ENCODE peak calls at places on chromosomes 2 and 18, in eight cellular contexts. S is sigmoid colon; K is CD4-positive, alpha-beta memory T cell; I is stomach; B is fibroblast of lung; J is right lobe of liver; H is OCI-LY7; W is MM.1S. M is an unnamed sample.
A peak's percentile ranks its signal among the peaks of the same experiment; 100 is the strongest.

GRCh38 chr2:10513201-10513600 is 65.1 kb upstream of the ODC1 start:
- DNase-seq in S (no peak), K (no peak), I (no peak), B (no peak), J (no peak), H (no peak), W (no peak), M (no peak)

GRCh38 chr2:210752532-210752931 is 196.1 kb downstream of the CPS1 start:
- DNase-seq in S (no peak), K (no peak), I (peak; percentile 51), B (no peak), J (no peak), H (no peak), W (no peak), M (no peak)

GRCh38 chr18:40347261-40347660 is 1607.8 kb upstream of the PIK3C3 start:
- DNase-seq in S (no peak), K (no peak), I (no peak), B (no peak), J (no peak), H (no peak), W (no peak), M (no peak)

GRCh38 chr2:112712903-112713584 is 7.8 kb upstream of the NT5DC4 start:
- DNase-seq in S (no peak), K (no peak), I (no peak), B (peak; percentile 54), J (no peak), H (no peak), W (no peak), M (no peak)

GRCh38 chr2:55168221-55169154 is 63.6 kb downstream of the CLHC1 start:
- DNase-seq in S (peak; percentile 85), K (peak; percentile 41), I (peak; percentile 56), B (peak; percentile 91), J (no peak), H (peak; percentile 72), W (peak; percentile 52), M (peak; percentile 42)

GRCh38 chr2:119307419-119308140 is 59.1 kb downstream of the C2orf76 start:
- DNase-seq in S (no peak), K (no peak), I (no peak), B (no peak), J (no peak), H (no peak), W (no peak), M (no peak)

GRCh38 chr2:11753886-11754704 is 7.7 kb downstream of the LPIN1 start:
- DNase-seq in S (no peak), K (peak; percentile 88), I (peak; percentile 43), B (peak; percentile 50), J (no peak), H (peak; percentile 63), W (peak; percentile 87), M (peak; percentile 52)

GRCh38 chr2:130841741-130842365 is 5.1 kb downstream of the ARHGEF4 start:
- DNase-seq in S (no peak), K (no peak), I (no peak), B (no peak), J (no peak), H (no peak), W (no peak), M (no peak)

GRCh38 chr2:240926516-240927389 is 20.6 kb downstream of the CROCC2 start:
- DNase-seq in S (peak; percentile 65), K (no peak), I (peak; percentile 25), B (peak; percentile 48), J (no peak), H (no peak), W (peak; percentile 16), M (no peak)

GRCh38 chr2:37387143-37387835 is 42.9 kb downstream of the QPCT start:
- DNase-seq in S (no peak), K (no peak), I (no peak), B (peak; percentile 39), J (no peak), H (no peak), W (no peak), M (no peak)

GRCh38 chr2:206784559-206785353 is 19.4 kb downstream of the FASTKD2 start:
- DNase-seq in S (no peak), K (no peak), I (no peak), B (no peak), J (no peak), H (no peak), W (no peak), M (no peak)

GRCh38 chr2:206792645-206793044 is 27.2 kb downstream of the FASTKD2 start:
- DNase-seq in S (no peak), K (no peak), I (no peak), B (no peak), J (no peak), H (no peak), W (no peak), M (no peak)

GRCh38 chr2:206790311-206790935 is 25.0 kb downstream of the FASTKD2 start:
- DNase-seq in S (no peak), K (no peak), I (no peak), B (no peak), J (no peak), H (no peak), W (no peak), M (no peak)
- H3K36me3 ChIP-seq in S (peaks cover 96% of the 10 kb centered on the region), K (peaks cover 52% of the 10 kb centered on the region), I (peaks cover 98% of the 10 kb centered on the region), B (peaks cover 6% of the 10 kb centered on the region), J (peaks cover 75% of the 10 kb centered on the region), H (peaks cover 84% of the 10 kb centered on the region), W (peaks cover 19% of the 10 kb centered on the region), M (peaks cover 80% of the 10 kb centered on the region)

DNA sequence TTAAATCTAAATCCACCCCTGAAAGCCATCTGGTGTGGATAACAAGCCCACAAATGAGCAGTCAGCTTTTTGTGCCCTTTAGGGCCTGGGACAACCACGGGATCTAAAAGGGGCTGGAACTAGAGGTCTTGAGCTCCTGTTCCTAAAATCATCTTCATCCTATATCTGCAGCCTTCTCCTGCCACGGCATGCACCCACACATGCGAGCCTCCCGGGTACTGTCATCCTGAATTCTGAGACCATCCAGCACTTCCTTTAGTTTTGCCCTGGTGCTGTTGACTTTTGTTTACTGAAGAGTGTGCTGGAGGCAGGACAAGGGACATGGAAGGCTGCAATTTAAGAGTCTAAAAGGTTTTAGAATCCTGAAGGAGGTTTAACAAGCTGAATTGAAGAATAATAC is 183.2 kb downstream of the FAM210A start:
- DNase-seq in S (no peak), K (no peak), I (no peak), B (no peak), J (no peak), H (no peak), W (no peak), M (no peak)
- H3K36me3 ChIP-seq in S (no peaks in the 10 kb centered on the region), K (no peaks in the 10 kb centered on the region), I (no peaks in the 10 kb centered on the region), B (no peaks in the 10 kb centered on the region), J (no peaks in the 10 kb centered on the region), H (no peaks in the 10 kb centered on the region), W (no peaks in the 10 kb centered on the region), M (peaks cover 21% of the 10 kb centered on the region)

DNA sequence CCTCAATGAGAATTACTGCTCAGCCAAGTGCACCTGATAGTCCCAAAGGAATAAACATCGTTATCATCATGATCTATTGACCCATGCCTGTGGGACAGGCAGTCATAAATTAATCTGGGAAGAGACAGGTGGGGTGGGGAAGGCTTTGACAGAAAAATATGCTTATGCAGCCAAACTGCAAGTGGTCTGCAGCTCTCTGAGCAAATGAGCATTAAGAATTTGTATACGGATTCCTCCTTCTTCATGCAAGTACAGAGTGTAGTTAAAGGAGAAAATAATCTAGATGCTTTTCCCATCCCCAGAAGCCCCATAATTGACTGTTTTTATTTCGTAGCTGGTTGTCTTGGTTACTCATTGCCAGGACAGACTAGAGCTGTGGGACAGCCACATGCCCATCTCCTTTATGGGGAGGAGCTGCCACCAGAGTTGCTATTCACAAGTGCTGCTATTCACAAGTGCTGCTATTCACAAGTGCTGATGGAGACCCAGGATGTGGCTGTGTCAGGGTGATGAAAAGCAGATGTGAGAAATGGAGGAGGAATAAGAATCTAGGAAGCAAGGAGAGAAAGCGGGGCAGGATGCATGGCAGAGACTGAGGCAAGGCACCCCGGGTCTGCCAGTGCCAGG is 91.2 kb downstream of the MAPRE2 start:
- DNase-seq in S (no peak), K (no peak), I (no peak), B (no peak), J (no peak), H (no peak), W (no peak), M (no peak)
- H3K36me3 ChIP-seq in S (peaks cover 28% of the 10 kb centered on the region), K (peaks cover 81% of the 10 kb centered on the region), I (peaks cover 96% of the 10 kb centered on the region), B (no peaks in the 10 kb centered on the region), J (peaks cover 34% of the 10 kb centered on the region), H (peaks cover 7% of the 10 kb centered on the region), W (no peaks in the 10 kb centered on the region), M (peaks cover 90% of the 10 kb centered on the region)

GRCh38 chr2:238449241-238449640 is 22.5 kb downstream of the ASB1 start:
- DNase-seq in S (peak; percentile 60), K (peak; percentile 20), I (no peak), B (no peak), J (no peak), H (no peak), W (no peak), M (no peak)
- H3K36me3 ChIP-seq in S (peaks cover 70% of the 10 kb centered on the region), K (peaks cover 76% of the 10 kb centered on the region), I (peaks cover 85% of the 10 kb centered on the region), B (peaks cover 29% of the 10 kb centered on the region), J (peaks cover 37% of the 10 kb centered on the region), H (peaks cover 90% of the 10 kb centered on the region), W (no peaks in the 10 kb centered on the region), M (peaks cover 81% of the 10 kb centered on the region)

GRCh38 chr2:69863310-69863709 is 30.4 kb upstream of the SNRNP27 start:
- DNase-seq in S (no peak), K (no peak), I (no peak), B (no peak), J (no peak), H (no peak), W (no peak), M (no peak)
- H3K36me3 ChIP-seq in S (peaks cover 53% of the 10 kb centered on the region), K (peaks cover 10% of the 10 kb centered on the region), I (peaks cover 73% of the 10 kb centered on the region), B (no peaks in the 10 kb centered on the region), J (peaks cover 36% of the 10 kb centered on the region), H (peaks cover 65% of the 10 kb centered on the region), W (no peaks in the 10 kb centered on the region), M (peaks cover 54% of the 10 kb centered on the region)

DNA sequence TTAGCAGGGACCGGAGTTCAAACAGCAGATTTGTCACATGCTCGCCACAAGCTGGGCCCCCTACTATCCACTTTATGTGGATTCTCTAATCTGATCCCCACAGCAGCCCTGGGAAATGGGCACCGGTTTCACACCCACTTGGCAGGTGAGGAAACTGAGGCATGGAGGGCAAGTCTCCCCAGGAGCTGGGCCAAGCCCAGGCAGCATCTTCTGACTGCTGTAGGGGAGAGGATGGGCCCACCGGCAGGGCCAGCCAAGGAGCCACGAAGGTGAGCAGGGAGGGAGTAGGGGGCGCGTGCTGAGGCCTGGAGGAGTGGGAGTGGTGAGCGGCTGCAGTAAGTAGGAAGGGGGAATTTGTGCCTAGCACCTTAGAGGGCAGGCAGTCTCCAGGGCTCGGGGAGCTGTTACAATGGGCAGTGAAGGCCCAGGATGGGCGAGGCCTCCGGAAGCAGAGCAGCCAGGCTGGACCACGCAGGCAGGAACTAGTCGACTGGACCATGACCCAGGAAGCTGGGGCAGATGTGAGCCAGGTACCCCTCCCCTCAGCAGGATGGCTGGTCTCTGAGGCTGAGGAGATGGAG is 37.1 kb downstream of the COA5 start:
- DNase-seq in S (no peak), K (no peak), I (no peak), B (no peak), J (no peak), H (no peak), W (no peak), M (no peak)
- H3K36me3 ChIP-seq in S (peaks cover 97% of the 10 kb centered on the region), K (peaks cover 94% of the 10 kb centered on the region), I (peaks cover 99% of the 10 kb centered on the region), B (peaks cover 5% of the 10 kb centered on the region), J (peaks cover 22% of the 10 kb centered on the region), H (no peaks in the 10 kb centered on the region), W (peaks cover 46% of the 10 kb centered on the region), M (peaks cover 99% of the 10 kb centered on the region)

DNA sequence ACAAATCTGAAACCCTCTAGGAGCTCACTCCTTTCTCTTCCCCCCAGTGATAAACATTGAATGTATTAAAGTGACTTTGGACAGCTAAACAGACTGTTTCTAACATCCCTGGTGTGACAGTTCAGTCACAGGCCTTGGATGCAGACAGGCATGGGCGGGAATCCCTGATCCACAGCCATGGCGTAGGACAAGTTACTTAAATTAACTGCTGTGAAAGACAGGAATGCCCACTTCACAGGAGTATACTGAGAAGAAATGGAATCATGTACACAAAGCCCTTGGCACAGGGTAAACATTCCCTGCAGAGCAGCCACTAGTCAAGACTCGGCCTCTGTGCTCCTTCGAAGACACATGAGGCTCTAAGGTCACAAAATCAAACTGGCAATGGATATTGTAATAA is 34.0 kb downstream of the FARSB start:
- DNase-seq in S (no peak), K (no peak), I (no peak), B (no peak), J (no peak), H (no peak), W (no peak), M (no peak)
- H3K36me3 ChIP-seq in S (peaks cover 44% of the 10 kb centered on the region), K (peaks cover 26% of the 10 kb centered on the region), I (peaks cover 81% of the 10 kb centered on the region), B (peaks cover 10% of the 10 kb centered on the region), J (peaks cover 53% of the 10 kb centered on the region), H (peaks cover 93% of the 10 kb centered on the region), W (peaks cover 10% of the 10 kb centered on the region), M (peaks cover 60% of the 10 kb centered on the region)

M was measured in CD4-positive, CD25-positive, alpha-beta regulatory T cell.